ENCODE peak calls at places on chromosomes 6 and 20, in seven cellular contexts. R, B, S, E, P, W and A are unnamed samples.

GRCh38 chr6:16414205-16414604 is 175.8 kb downstream of the GMPR start:
- DNase-seq in W (no peak), B (no peak), R (no peak), P (no peak), S (no peak), E (no peak), A (no peak)

GRCh38 chr20:63557481-63557891 is 3.5 kb downstream of the FNDC11 start:
- DNase-seq in S (no peak), W (no peak), P (no peak), E (no peak), R (no peak), B (no peak), A (no peak)

GRCh38 chr20:50537546-50538201 is 27.5 kb downstream of the PTPN1 start:
- DNase-seq in P (peak; percentile 83), R (no peak), B (no peak), S (no peak), W (no peak), E (no peak), A (no peak)

GRCh38 chr6:68634503-68635411 is at the start of gene ADGRB3:
- DNase-seq in W (peak; percentile 87), E (peak; percentile 83), S (peak; percentile 96), R (no peak), P (peak; percentile 96), B (peak; percentile 91), A (peak; percentile 91)

GRCh38 chr6:127022297-127022696 is 96.2 kb upstream of the RSPO3 start:
- DNase-seq in P (no peak), E (no peak), S (no peak), W (no peak), B (no peak), R (no peak), A (peak; percentile 59)

GRCh38 chr6:146410851-146411595 is 132.6 kb upstream of the RAB32 start:
- DNase-seq in R (no peak), B (no peak), S (no peak), P (no peak), W (no peak), E (no peak), A (no peak)

GRCh38 chr6:157281570-157281969 is 41.7 kb downstream of the TMEM242 start:
- DNase-seq in S (no peak), B (peak; percentile 55), R (no peak), E (no peak), P (no peak), W (no peak), A (no peak)

GRCh38 chr20:34693414-34693813 is 10.7 kb upstream of the TP53INP2 start:
- DNase-seq in R (no peak), B (no peak), S (peak; percentile 8), W (no peak), P (no peak), E (no peak), A (no peak)

GRCh38 chr20:14526891-14527290 is 189.5 kb upstream of the FLRT3 start:
- DNase-seq in E (no peak), R (no peak), B (no peak), P (no peak), W (no peak), S (no peak), A (no peak)

GRCh38 chr6:35092362-35093117 is 48.6 kb downstream of the TCP11 start:
- DNase-seq in W (no peak), B (no peak), R (peak; percentile 24), P (no peak), S (no peak), E (no peak), A (no peak)

GRCh38 chr6:29628419-29629281 is 4.3 kb downstream of the GABBR1 start:
- DNase-seq in P (peak; percentile 68), W (peak; percentile 77), R (peak; percentile 26), S (peak; percentile 81), E (peak; percentile 87), B (peak; percentile 80), A (peak; percentile 85)

GRCh38 chr6:33655155-33655554 is 34.0 kb downstream of the ITPR3 start:
- DNase-seq in W (no peak), B (no peak), S (no peak), R (no peak), E (no peak), P (no peak), A (no peak)

GRCh38 chr6:133590196-133590595 is 298.7 kb upstream of the TCF21 start:
- DNase-seq in W (no peak), S (no peak), R (no peak), E (no peak), P (no peak), B (no peak), A (no peak)

GRCh38 chr20:37524859-37525708 is 2.6 kb downstream of the BLCAP start:
- DNase-seq in S (no peak), E (no peak), W (no peak), B (no peak), R (no peak), P (peak; percentile 84), A (peak; percentile 19)